ENCODE peak calls at places on chromosomes 7 and 10, in eight cellular contexts. T is smooth muscle cell of the brain vasculature, G is activated T-cell treated with anti-CD3 and anti-CD28 coated beads for 4 hours, X is foreskin fibroblast, H is astrocyte of the spinal cord, P is HEK293T, B is iPS DF 6.9, O is germinal center. C is an unnamed sample.

GRCh38 chr7:158587425-158588084 is at the start of gene PTPRN2:
- DNase-seq in T (no peak), G (peak), X (peak), H (peak), P (peak), B (no peak), O (peak), C (no peak)

GRCh38 chr7:46945328-46945727 is 636.6 kb downstream of the TNS3 start:
- DNase-seq in T (no peak), G (no peak), X (peak), H (no peak), P (no peak), B (no peak), O (no peak), C (no peak)

GRCh38 chr10:120998251-120998650 is 147.1 kb downstream of the WDR11 start:
- DNase-seq in T (no peak), G (no peak), X (no peak), H (no peak), P (no peak), B (no peak), O (no peak), C (no peak)

GRCh38 chr7:5528815-5529442 is 105.3 kb upstream of the TNRC18 start:
- DNase-seq in T (no peak), G (no peak), X (no peak), H (no peak), P (no peak), B (no peak), O (no peak), C (no peak)

GRCh38 chr10:49458869-49459268 is 63.0 kb upstream of the DRGX start:
- DNase-seq in T (no peak), G (no peak), X (no peak), H (no peak), P (no peak), B (no peak), O (no peak), C (no peak)

GRCh38 chr10:84429926-84430520 is 101.6 kb downstream of the CCSER2 start:
- DNase-seq in T (no peak), G (peak), X (peak), H (peak), P (peak), B (peak), O (peak), C (peak)

GRCh38 chr7:75049817-75050216 is 23.8 kb downstream of the RCC1L start:
- DNase-seq in T (no peak), G (no peak), X (no peak), H (no peak), P (no peak), B (no peak), O (no peak), C (no peak)

GRCh38 chr10:96017227-96017687 is 26.1 kb upstream of the CCNJ start:
- DNase-seq in T (peak), G (peak), X (peak), H (peak), P (peak), B (peak), O (peak), C (peak)

GRCh38 chr10:1100691-1101368 is 44.6 kb downstream of the WDR37 start:
- DNase-seq in T (no peak), G (no peak), X (no peak), H (no peak), P (no peak), B (no peak), O (no peak), C (no peak)

GRCh38 chr10:112208981-112209380 is 25.4 kb upstream of the GPAM start:
- DNase-seq in T (no peak), G (no peak), X (no peak), H (no peak), P (no peak), B (no peak), O (no peak), C (no peak)

GRCh38 chr7:123977081-123977480 is 52.0 kb downstream of the SPAM1 start:
- DNase-seq in T (no peak), G (no peak), X (no peak), H (no peak), P (no peak), B (no peak), O (no peak), C (no peak)

GRCh38 chr10:90779573-90779972 is 78.3 kb downstream of the HTR7 start:
- DNase-seq in T (no peak), G (no peak), X (peak), H (no peak), P (peak), B (peak), O (peak), C (peak)

GRCh38 chr10:73517166-73517888 is 21.5 kb upstream of the PPP3CB start:
- DNase-seq in T (no peak), G (no peak), X (peak), H (no peak), P (no peak), B (no peak), O (no peak), C (no peak)

GRCh38 chr10:2341298-2341697 is 604.0 kb upstream of the ADARB2 start:
- DNase-seq in T (no peak), G (no peak), X (no peak), H (no peak), P (no peak), B (no peak), O (no peak), C (no peak)

GRCh38 chr10:132094581-132095234 is 29.0 kb downstream of the JAKMIP3 start:
- DNase-seq in T (no peak), G (no peak), X (no peak), H (no peak), P (no peak), B (no peak), O (no peak), C (no peak)

GRCh38 chr7:5450549-5451327 is 27.1 kb upstream of the TNRC18 start:
- DNase-seq in T (no peak), G (peak), X (peak), H (peak), P (peak), B (peak), O (peak), C (peak)

GRCh38 chr7:22799633-22800032 is 23.0 kb downstream of the TOMM7 start:
- DNase-seq in T (no peak), G (no peak), X (peak), H (no peak), P (no peak), B (no peak), O (no peak), C (no peak)

GRCh38 chr7:129495987-129496386 is 6.3 kb upstream of the SMKR1 start:
- DNase-seq in T (no peak), G (no peak), X (no peak), H (no peak), P (no peak), B (no peak), O (no peak), C (no peak)

GRCh38 chr10:1284076-1284475 is 227.9 kb downstream of the WDR37 start:
- DNase-seq in T (no peak), G (no peak), X (no peak), H (no peak), P (no peak), B (no peak), O (no peak), C (no peak)

GRCh38 chr7:55078465-55079372 is 59.9 kb downstream of the EGFR start:
- DNase-seq in T (no peak), G (no peak), X (no peak), H (no peak), P (no peak), B (no peak), O (no peak), C (no peak)

GRCh38 chr10:78044179-78044578 is 10.5 kb downstream of the RPS24 start:
- DNase-seq in T (no peak), G (no peak), X (peak), H (no peak), P (no peak), B (no peak), O (no peak), C (no peak)

GRCh38 chr10:31318382-31318853 is 598 bp upstream of the ZEB1 start:
- DNase-seq in T (no peak), G (peak), X (peak), H (no peak), P (peak), B (no peak), O (peak), C (peak)

GRCh38 chr7:111486472-111487142 is 75.7 kb downstream of the IMMP2L start:
- DNase-seq in T (peak), G (no peak), X (peak), H (peak), P (peak), B (peak), O (peak), C (peak)

GRCh38 chr10:1380075-1380793 is 324.0 kb downstream of the WDR37 start:
- DNase-seq in T (no peak), G (no peak), X (no peak), H (no peak), P (no peak), B (no peak), O (no peak), C (no peak)

GRCh38 chr10:96664563-96664962 is 55.8 kb downstream of the PIK3AP1 start:
- DNase-seq in T (no peak), G (no peak), X (no peak), H (no peak), P (no peak), B (no peak), O (no peak), C (no peak)

GRCh38 chr10:130049244-130049643 is 61.4 kb downstream of the C10orf143 start:
- DNase-seq in T (no peak), G (no peak), X (no peak), H (no peak), P (no peak), B (no peak), O (no peak), C (no peak)